ENCODE peak calls at places on chromosome 5, in six cellular contexts. E is HL-60, S is uterus, P is AG09319, X is transverse colon, O is lower leg skin. K is an unnamed sample.

GRCh38 chr5:106303911-106304310 is 1366.8 kb downstream of the EFNA5 start:
- DNase-seq in E (no peak), S (no peak), P (no peak), X (no peak), O (no peak), K (no peak)

GRCh38 chr5:36058776-36059175 is 7.9 kb downstream of the UGT3A2 start:
- DNase-seq in E (no peak), S (no peak), P (no peak), X (no peak), O (no peak), K (no peak)

GRCh38 chr5:59917121-59917520 is 23.6 kb upstream of the PDE4D start:
- DNase-seq in E (no peak), S (no peak), P (no peak), X (no peak), O (no peak), K (no peak)

GRCh38 chr5:180499684-180500083 is 5.5 kb downstream of the CNOT6 start:
- DNase-seq in E (no peak), S (no peak), P (no peak), X (no peak), O (no peak), K (no peak)

GRCh38 chr5:172694061-172694460 is 53.0 kb downstream of the NEURL1B start:
- DNase-seq in E (no peak), S (no peak), P (no peak), X (no peak), O (no peak), K (no peak)

GRCh38 chr5:58262226-58262625 is 197.7 kb downstream of the PLK2 start:
- DNase-seq in E (no peak), S (no peak), P (peak), X (no peak), O (no peak), K (no peak)

GRCh38 chr5:3220638-3221288 is 374.9 kb upstream of the IRX1 start:
- DNase-seq in E (no peak), S (no peak), P (no peak), X (no peak), O (peak), K (no peak)

GRCh38 chr5:79301046-79301712 is 65.2 kb downstream of the JMY start:
- DNase-seq in E (no peak), S (no peak), P (peak), X (no peak), O (no peak), K (no peak)

GRCh38 chr5:127040779-127041520 is 10.6 kb upstream of the MARCHF3 start:
- DNase-seq in E (no peak), S (peak), P (no peak), X (peak), O (no peak), K (no peak)

GRCh38 chr5:66689522-66690220 is 93.5 kb downstream of the MAST4 start:
- DNase-seq in E (no peak), S (no peak), P (no peak), X (no peak), O (no peak), K (no peak)

GRCh38 chr5:119327018-119327417 is 28.8 kb upstream of the TNFAIP8 start:
- DNase-seq in E (no peak), S (no peak), P (no peak), X (peak), O (no peak), K (no peak)

GRCh38 chr5:149966901-149967419 is 6.4 kb downstream of the SLC26A2 start:
- DNase-seq in E (no peak), S (no peak), P (no peak), X (peak), O (no peak), K (no peak)

GRCh38 chr5:88145205-88145602 is 123.4 kb downstream of the TMEM161B start:
- DNase-seq in E (no peak), S (no peak), P (no peak), X (no peak), O (no peak), K (no peak)

GRCh38 chr5:135157421-135158314 is 123.6 kb upstream of the PITX1 start:
- DNase-seq in E (no peak), S (no peak), P (no peak), X (no peak), O (no peak), K (no peak)
- TF ChIP-seq CTCF in E (no peak), S (no peak), P (no peak), X (no peak), O (no peak), K (no peak)

GRCh38 chr5:141182248-141182647 is at the start of gene PCDHB16:
- DNase-seq in E (no peak), S (peak), P (no peak), X (no peak), O (no peak), K (no peak)
- TF ChIP-seq CTCF in E (no peak), S (peak), P (peak), X (peak), O (no peak), K (peak)

DNA sequence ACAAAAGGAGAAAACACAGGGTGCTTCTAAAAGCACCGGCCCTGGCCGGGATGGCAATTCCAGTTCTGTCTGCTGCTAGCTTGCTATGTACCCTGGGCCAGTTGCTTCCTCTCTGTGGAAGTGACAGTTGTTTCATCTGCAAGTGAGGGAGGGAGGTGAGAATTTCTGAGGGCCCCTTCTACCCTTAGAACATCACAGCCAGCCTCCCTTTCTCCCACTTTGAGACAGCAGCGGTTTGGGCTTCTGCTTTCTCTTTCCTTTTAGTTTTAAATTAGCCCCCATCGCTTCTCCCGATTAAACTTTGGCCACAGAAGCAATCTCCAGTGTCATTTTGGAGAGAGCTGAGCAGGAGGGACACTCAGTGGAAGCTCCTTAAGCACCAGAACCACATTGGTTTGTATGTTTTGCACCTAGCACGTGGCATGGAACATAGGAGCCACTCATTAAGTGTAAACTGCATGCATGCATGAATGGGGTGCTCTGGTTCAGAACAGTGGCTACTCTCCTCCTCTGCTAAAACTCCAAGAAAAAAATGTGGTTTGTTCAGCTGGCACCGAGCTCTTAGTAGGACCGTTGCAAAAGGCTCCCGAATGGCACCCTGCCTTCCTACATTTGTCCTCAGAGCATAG is 17.5 kb upstream of the TNIP1 start:
- DNase-seq in E (peak), S (no peak), P (no peak), X (no peak), O (no peak), K (no peak)
- TF ChIP-seq CTCF in E (no peak), S (no peak), P (no peak), X (no peak), O (no peak), K (no peak)

GRCh38 chr5:177601577-177602457 is 1.9 kb downstream of the B4GALT7 start:
- DNase-seq in E (no peak), S (no peak), P (no peak), X (no peak), O (peak), K (no peak)
- TF ChIP-seq CTCF in E (no peak), S (no peak), P (no peak), X (no peak), O (no peak), K (no peak)